ENCODE peak calls at places on chromosome 6, in nine cellular contexts. One of them, this sample, is unnamed.

GRCh38 chr6:119676230-119676629 is 326.7 kb upstream of the MAN1A1 start:
- DNase-seq in small intestine: no peak
- DNase-seq in iPS DF 6.9: no peak
- DNase-seq in GM23338: no peak
- DNase-seq in SJCRH30: no peak
- DNase-seq in CD8-positive, alpha-beta T cell: no peak
- DNase-seq in effector memory CD4-positive, alpha-beta T cell: no peak
- DNase-seq in GM12865: no peak
- DNase-seq in astrocyte of the spinal cord: peak
- DNase-seq in this sample: no peak

GRCh38 chr6:20034408-20034769 is 177.9 kb downstream of the MBOAT1 start:
- DNase-seq in CD8-positive, alpha-beta T cell: no peak
- DNase-seq in iPS DF 6.9: no peak
- DNase-seq in GM23338: no peak
- DNase-seq in GM12865: no peak
- DNase-seq in SJCRH30: no peak
- DNase-seq in effector memory CD4-positive, alpha-beta T cell: no peak
- DNase-seq in small intestine: no peak
- DNase-seq in astrocyte of the spinal cord: no peak
- DNase-seq in this sample: no peak

GRCh38 chr6:135853227-135853626 is 1.7 kb downstream of the PDE7B start:
- DNase-seq in GM12865: no peak
- DNase-seq in small intestine: peak
- DNase-seq in astrocyte of the spinal cord: peak
- DNase-seq in effector memory CD4-positive, alpha-beta T cell: no peak
- DNase-seq in SJCRH30: no peak
- DNase-seq in GM23338: no peak
- DNase-seq in iPS DF 6.9: no peak
- DNase-seq in CD8-positive, alpha-beta T cell: no peak
- DNase-seq in this sample: no peak

GRCh38 chr6:115545410-115545986 is 515.2 kb downstream of the FRK start:
- DNase-seq in iPS DF 6.9: peak
- DNase-seq in GM23338: peak
- DNase-seq in SJCRH30: peak
- DNase-seq in small intestine: no peak
- DNase-seq in astrocyte of the spinal cord: no peak
- DNase-seq in effector memory CD4-positive, alpha-beta T cell: no peak
- DNase-seq in CD8-positive, alpha-beta T cell: no peak
- DNase-seq in GM12865: peak
- DNase-seq in this sample: no peak

GRCh38 chr6:33874136-33874535 is 70.3 kb upstream of the MLN start:
- DNase-seq in iPS DF 6.9: no peak
- DNase-seq in small intestine: no peak
- DNase-seq in GM12865: no peak
- DNase-seq in effector memory CD4-positive, alpha-beta T cell: no peak
- DNase-seq in GM23338: no peak
- DNase-seq in SJCRH30: no peak
- DNase-seq in CD8-positive, alpha-beta T cell: no peak
- DNase-seq in astrocyte of the spinal cord: no peak
- DNase-seq in this sample: no peak

GRCh38 chr6:149897855-149898744 is at the start of gene RAET1E:
- DNase-seq in effector memory CD4-positive, alpha-beta T cell: no peak
- DNase-seq in iPS DF 6.9: no peak
- DNase-seq in GM12865: no peak
- DNase-seq in astrocyte of the spinal cord: no peak
- DNase-seq in small intestine: no peak
- DNase-seq in GM23338: peak
- DNase-seq in CD8-positive, alpha-beta T cell: no peak
- DNase-seq in SJCRH30: no peak
- DNase-seq in this sample: no peak

GRCh38 chr6:162572240-162572639 is 155.3 kb downstream of the PRKN start:
- DNase-seq in effector memory CD4-positive, alpha-beta T cell: no peak
- DNase-seq in CD8-positive, alpha-beta T cell: no peak
- DNase-seq in iPS DF 6.9: no peak
- DNase-seq in small intestine: no peak
- DNase-seq in GM12865: no peak
- DNase-seq in astrocyte of the spinal cord: no peak
- DNase-seq in SJCRH30: no peak
- DNase-seq in GM23338: no peak
- DNase-seq in this sample: no peak

GRCh38 chr6:31007694-31008093 is 2.6 kb upstream of the MUC22 start:
- DNase-seq in SJCRH30: peak
- DNase-seq in iPS DF 6.9: no peak
- DNase-seq in astrocyte of the spinal cord: peak
- DNase-seq in GM12865: peak
- DNase-seq in CD8-positive, alpha-beta T cell: no peak
- DNase-seq in effector memory CD4-positive, alpha-beta T cell: no peak
- DNase-seq in small intestine: no peak
- DNase-seq in GM23338: no peak
- DNase-seq in this sample: peak

GRCh38 chr6:139240161-139241010 is 51.4 kb downstream of the TXLNB start:
- DNase-seq in small intestine: peak
- DNase-seq in GM12865: no peak
- DNase-seq in SJCRH30: peak
- DNase-seq in effector memory CD4-positive, alpha-beta T cell: no peak
- DNase-seq in CD8-positive, alpha-beta T cell: no peak
- DNase-seq in astrocyte of the spinal cord: peak
- DNase-seq in GM23338: no peak
- DNase-seq in iPS DF 6.9: no peak
- DNase-seq in this sample: peak

GRCh38 chr6:3276174-3277167 is 17.7 kb downstream of the PSMG4 start:
- DNase-seq in small intestine: no peak
- DNase-seq in GM12865: no peak
- DNase-seq in CD8-positive, alpha-beta T cell: no peak
- DNase-seq in astrocyte of the spinal cord: no peak
- DNase-seq in effector memory CD4-positive, alpha-beta T cell: no peak
- DNase-seq in SJCRH30: no peak
- DNase-seq in iPS DF 6.9: no peak
- DNase-seq in GM23338: no peak
- DNase-seq in this sample: no peak

GRCh38 chr6:11911535-11911934 is 100.6 kb upstream of the HIVEP1 start:
- DNase-seq in small intestine: no peak
- DNase-seq in GM23338: no peak
- DNase-seq in effector memory CD4-positive, alpha-beta T cell: no peak
- DNase-seq in SJCRH30: no peak
- DNase-seq in GM12865: no peak
- DNase-seq in CD8-positive, alpha-beta T cell: no peak
- DNase-seq in iPS DF 6.9: no peak
- DNase-seq in astrocyte of the spinal cord: peak
- DNase-seq in this sample: no peak

GRCh38 chr6:166588691-166589333 is 2.3 kb upstream of the RAMACL start:
- DNase-seq in astrocyte of the spinal cord: peak
- DNase-seq in GM23338: peak
- DNase-seq in SJCRH30: peak
- DNase-seq in small intestine: no peak
- DNase-seq in iPS DF 6.9: no peak
- DNase-seq in effector memory CD4-positive, alpha-beta T cell: no peak
- DNase-seq in CD8-positive, alpha-beta T cell: no peak
- DNase-seq in GM12865: peak
- DNase-seq in this sample: no peak

GRCh38 chr6:10531942-10532341 is 10.8 kb downstream of the GCNT2 start:
- DNase-seq in effector memory CD4-positive, alpha-beta T cell: no peak
- DNase-seq in iPS DF 6.9: no peak
- DNase-seq in SJCRH30: no peak
- DNase-seq in astrocyte of the spinal cord: no peak
- DNase-seq in GM23338: no peak
- DNase-seq in CD8-positive, alpha-beta T cell: no peak
- DNase-seq in small intestine: peak
- DNase-seq in GM12865: peak
- DNase-seq in this sample: no peak
- H3K4me3 ChIP-seq in effector memory CD4-positive, alpha-beta T cell: no peak
- H3K4me3 ChIP-seq in iPS DF 6.9: no peak
- H3K4me3 ChIP-seq in SJCRH30: no peak
- H3K4me3 ChIP-seq in astrocyte of the spinal cord: no peak
- H3K4me3 ChIP-seq in GM23338: no peak
- H3K4me3 ChIP-seq in CD8-positive, alpha-beta T cell: no peak
- H3K4me3 ChIP-seq in small intestine: peak
- H3K4me3 ChIP-seq in GM12865: peak
- H3K4me3 ChIP-seq in this sample: no peak

GRCh38 chr6:148595550-148595949 is 151.3 kb upstream of the UST start:
- DNase-seq in CD8-positive, alpha-beta T cell: no peak
- DNase-seq in SJCRH30: no peak
- DNase-seq in astrocyte of the spinal cord: no peak
- DNase-seq in GM23338: no peak
- DNase-seq in GM12865: no peak
- DNase-seq in iPS DF 6.9: no peak
- DNase-seq in effector memory CD4-positive, alpha-beta T cell: no peak
- DNase-seq in small intestine: no peak
- DNase-seq in this sample: no peak

GRCh38 chr6:148593130-148593812 is 153.6 kb upstream of the UST start:
- DNase-seq in iPS DF 6.9: no peak
- DNase-seq in GM12865: no peak
- DNase-seq in SJCRH30: no peak
- DNase-seq in GM23338: no peak
- DNase-seq in astrocyte of the spinal cord: peak
- DNase-seq in small intestine: peak
- DNase-seq in effector memory CD4-positive, alpha-beta T cell: no peak
- DNase-seq in CD8-positive, alpha-beta T cell: no peak
- DNase-seq in this sample: peak

GRCh38 chr6:148590881-148591280 is 155.9 kb upstream of the UST start:
- DNase-seq in effector memory CD4-positive, alpha-beta T cell: no peak
- DNase-seq in GM23338: no peak
- DNase-seq in CD8-positive, alpha-beta T cell: no peak
- DNase-seq in iPS DF 6.9: no peak
- DNase-seq in astrocyte of the spinal cord: no peak
- DNase-seq in small intestine: no peak
- DNase-seq in SJCRH30: peak
- DNase-seq in GM12865: no peak
- DNase-seq in this sample: no peak

GRCh38 chr6:148593813-148594170 is 153.0 kb upstream of the UST start:
- DNase-seq in iPS DF 6.9: no peak
- DNase-seq in astrocyte of the spinal cord: no peak
- DNase-seq in CD8-positive, alpha-beta T cell: no peak
- DNase-seq in GM12865: no peak
- DNase-seq in small intestine: no peak
- DNase-seq in SJCRH30: no peak
- DNase-seq in GM23338: no peak
- DNase-seq in effector memory CD4-positive, alpha-beta T cell: no peak
- DNase-seq in this sample: no peak

GRCh38 chr6:148591656-148592055 is 155.2 kb upstream of the UST start:
- DNase-seq in small intestine: no peak
- DNase-seq in GM23338: no peak
- DNase-seq in astrocyte of the spinal cord: no peak
- DNase-seq in CD8-positive, alpha-beta T cell: no peak
- DNase-seq in GM12865: no peak
- DNase-seq in iPS DF 6.9: no peak
- DNase-seq in SJCRH30: no peak
- DNase-seq in effector memory CD4-positive, alpha-beta T cell: no peak
- DNase-seq in this sample: no peak
- H3K4me3 ChIP-seq in small intestine: no peak
- H3K4me3 ChIP-seq in GM23338: no peak
- H3K4me3 ChIP-seq in astrocyte of the spinal cord: no peak
- H3K4me3 ChIP-seq in CD8-positive, alpha-beta T cell: no peak
- H3K4me3 ChIP-seq in GM12865: no peak
- H3K4me3 ChIP-seq in iPS DF 6.9: no peak
- H3K4me3 ChIP-seq in SJCRH30: no peak
- H3K4me3 ChIP-seq in effector memory CD4-positive, alpha-beta T cell: no peak
- H3K4me3 ChIP-seq in this sample: no peak

DNA sequence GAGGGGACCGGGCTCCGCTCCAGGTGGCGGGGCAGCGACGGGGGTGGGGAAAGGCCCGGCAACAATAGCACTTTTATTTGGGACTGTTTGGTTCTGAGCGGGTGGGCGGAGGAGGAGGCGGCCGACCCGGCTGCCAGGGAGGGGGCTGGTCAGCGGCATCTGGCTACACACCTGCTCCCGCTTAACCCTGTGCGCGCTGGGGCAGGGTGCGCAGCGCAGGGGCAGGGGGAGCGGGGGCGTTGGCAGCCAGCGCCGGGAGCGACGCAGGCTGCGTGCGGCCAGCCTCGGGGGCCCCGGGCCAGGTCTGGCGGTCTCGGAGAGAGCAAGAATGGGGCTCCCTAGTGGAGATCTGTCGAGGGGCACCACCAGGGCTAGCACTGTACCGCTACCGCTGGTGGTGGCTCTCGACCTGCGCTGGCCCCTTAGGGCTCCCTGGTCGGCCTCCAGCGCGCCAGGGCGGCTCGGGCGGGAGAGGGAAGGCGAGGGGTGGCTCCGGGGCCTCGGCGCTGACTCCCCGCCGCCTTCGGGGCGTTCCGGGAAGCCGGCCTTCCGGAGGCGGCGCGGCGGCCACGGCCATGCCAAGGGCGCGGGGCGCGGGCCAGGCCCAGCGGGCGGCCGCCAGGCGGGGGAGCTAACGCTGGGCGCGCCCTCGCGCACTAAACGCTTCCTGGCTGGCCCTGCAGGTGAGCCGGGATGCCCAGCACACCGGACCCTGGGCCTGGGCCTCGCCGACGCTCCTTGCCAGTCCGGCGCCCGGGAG is 92.4 kb downstream of the NCR2 start:
- DNase-seq in small intestine: peak
- DNase-seq in astrocyte of the spinal cord: no peak
- DNase-seq in iPS DF 6.9: no peak
- DNase-seq in GM23338: peak
- DNase-seq in GM12865: no peak
- DNase-seq in SJCRH30: peak
- DNase-seq in CD8-positive, alpha-beta T cell: peak
- DNase-seq in effector memory CD4-positive, alpha-beta T cell: no peak
- DNase-seq in this sample: no peak
- H3K4me3 ChIP-seq in small intestine: peak
- H3K4me3 ChIP-seq in astrocyte of the spinal cord: peak
- H3K4me3 ChIP-seq in iPS DF 6.9: peak
- H3K4me3 ChIP-seq in GM23338: peak
- H3K4me3 ChIP-seq in GM12865: no peak
- H3K4me3 ChIP-seq in SJCRH30: peak
- H3K4me3 ChIP-seq in CD8-positive, alpha-beta T cell: peak
- H3K4me3 ChIP-seq in effector memory CD4-positive, alpha-beta T cell: peak
- H3K4me3 ChIP-seq in this sample: peak

DNA sequence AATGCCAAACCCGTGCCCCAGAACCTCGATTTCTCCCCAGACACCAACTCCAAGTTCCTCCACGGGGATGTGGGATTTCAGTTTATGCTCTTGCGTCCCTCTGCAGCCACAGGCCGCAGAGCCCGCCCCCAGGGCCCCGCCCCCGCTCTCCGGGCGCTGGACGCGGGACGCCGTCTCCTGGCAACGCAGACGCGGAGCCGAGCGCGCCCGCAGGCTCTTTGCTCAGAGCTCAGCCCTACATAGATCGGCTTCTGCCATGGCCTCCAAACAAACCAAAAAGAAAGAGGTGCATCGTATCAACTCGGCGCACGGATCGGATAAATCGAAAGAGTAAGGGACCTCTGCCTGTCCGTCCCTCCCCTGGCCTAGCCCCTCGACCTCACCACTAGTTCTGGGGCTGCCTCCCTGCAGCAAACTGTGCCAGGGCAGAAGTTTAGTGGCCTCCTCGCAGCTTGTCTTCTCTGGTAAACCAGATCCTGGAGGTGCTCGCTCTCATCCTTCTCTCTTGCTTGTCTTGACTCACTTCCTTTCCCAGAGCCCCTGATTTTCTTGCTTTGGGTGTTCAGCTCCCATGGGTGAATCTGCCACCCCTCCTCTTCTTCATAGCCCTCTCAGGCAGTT is at the start of gene ADGB:
- DNase-seq in GM12865: peak
- DNase-seq in effector memory CD4-positive, alpha-beta T cell: no peak
- DNase-seq in astrocyte of the spinal cord: peak
- DNase-seq in SJCRH30: peak
- DNase-seq in GM23338: peak
- DNase-seq in CD8-positive, alpha-beta T cell: no peak
- DNase-seq in iPS DF 6.9: peak
- DNase-seq in small intestine: peak
- DNase-seq in this sample: no peak
- H3K4me3 ChIP-seq in GM12865: no peak
- H3K4me3 ChIP-seq in effector memory CD4-positive, alpha-beta T cell: no peak
- H3K4me3 ChIP-seq in astrocyte of the spinal cord: peak
- H3K4me3 ChIP-seq in SJCRH30: peak
- H3K4me3 ChIP-seq in GM23338: peak
- H3K4me3 ChIP-seq in CD8-positive, alpha-beta T cell: no peak
- H3K4me3 ChIP-seq in iPS DF 6.9: peak
- H3K4me3 ChIP-seq in small intestine: peak
- H3K4me3 ChIP-seq in this sample: peak

GRCh38 chr6:160891690-160892089 is 99.9 kb upstream of the MAP3K4 start:
- DNase-seq in GM23338: no peak
- DNase-seq in SJCRH30: no peak
- DNase-seq in small intestine: no peak
- DNase-seq in GM12865: no peak
- DNase-seq in astrocyte of the spinal cord: no peak
- DNase-seq in CD8-positive, alpha-beta T cell: no peak
- DNase-seq in iPS DF 6.9: no peak
- DNase-seq in effector memory CD4-positive, alpha-beta T cell: no peak
- DNase-seq in this sample: no peak
- H3K4me3 ChIP-seq in GM23338: no peak
- H3K4me3 ChIP-seq in SJCRH30: no peak
- H3K4me3 ChIP-seq in small intestine: no peak
- H3K4me3 ChIP-seq in GM12865: no peak
- H3K4me3 ChIP-seq in astrocyte of the spinal cord: no peak
- H3K4me3 ChIP-seq in CD8-positive, alpha-beta T cell: no peak
- H3K4me3 ChIP-seq in iPS DF 6.9: no peak
- H3K4me3 ChIP-seq in effector memory CD4-positive, alpha-beta T cell: no peak
- H3K4me3 ChIP-seq in this sample: no peak